ENCODE peak calls at places on chromosomes 5 and 9, in ten cellular contexts. E is breast epithelium, L is gastrocnemius medialis, N is GM12892, F is adrenal gland, A is spleen, D is testis, J is stomach, V is ovary, S is HCT116. W is an unnamed sample.

GRCh38 chr5:71653119-71653518 is 66.0 kb upstream of the CARTPT start:
- DNase-seq in L (no peak), E (no peak), F (no peak), N (no peak), V (no peak), J (no peak), A (no peak), S (no peak), D (no peak), W (no peak)

GRCh38 chr9:108534741-108535140 is 321.0 kb downstream of the ACTL7B start:
- DNase-seq in N (no peak), E (no peak), S (peak; percentile 26), A (no peak), D (no peak), V (no peak), J (no peak), F (no peak), L (no peak), W (no peak)

GRCh38 chr9:81787747-81788632 is 98.6 kb upstream of the TLE1 start:
- DNase-seq in L (no peak), J (no peak), N (no peak), S (no peak), A (no peak), E (no peak), V (peak; percentile 23), D (no peak), F (peak; percentile 77), W (no peak)

GRCh38 chr5:162683280-162683679 is 615.7 kb downstream of the GABRG2 start:
- DNase-seq in V (no peak), J (no peak), E (no peak), D (no peak), N (no peak), L (no peak), A (no peak), S (no peak), F (no peak), W (no peak)

GRCh38 chr9:133973791-133974630 is 18.1 kb downstream of the VAV2 start:
- DNase-seq in L (no peak), A (peak; percentile 74), F (no peak), S (no peak), V (no peak), J (peak; percentile 65), N (no peak), D (no peak), E (no peak), W (no peak)

GRCh38 chr5:90932052-90932699 is 373.6 kb downstream of the ADGRV1 start:
- DNase-seq in F (peak; percentile 83), S (peak; percentile 44), D (peak; percentile 61), A (no peak), N (peak; percentile 18), E (no peak), J (peak; percentile 29), V (peak; percentile 70), L (no peak), W (peak; percentile 51)

GRCh38 chr9:14652729-14653377 is 40.4 kb downstream of the ZDHHC21 start:
- DNase-seq in F (no peak), A (no peak), N (no peak), S (no peak), V (no peak), E (no peak), J (no peak), L (no peak), D (no peak), W (no peak)

GRCh38 chr9:119289740-119290139 is 79.5 kb downstream of the BRINP1 start:
- DNase-seq in N (peak; percentile 13), J (peak; percentile 33), S (no peak), V (no peak), F (peak; percentile 84), L (peak; percentile 39), D (peak; percentile 85), A (no peak), E (no peak), W (peak; percentile 66)

DNA sequence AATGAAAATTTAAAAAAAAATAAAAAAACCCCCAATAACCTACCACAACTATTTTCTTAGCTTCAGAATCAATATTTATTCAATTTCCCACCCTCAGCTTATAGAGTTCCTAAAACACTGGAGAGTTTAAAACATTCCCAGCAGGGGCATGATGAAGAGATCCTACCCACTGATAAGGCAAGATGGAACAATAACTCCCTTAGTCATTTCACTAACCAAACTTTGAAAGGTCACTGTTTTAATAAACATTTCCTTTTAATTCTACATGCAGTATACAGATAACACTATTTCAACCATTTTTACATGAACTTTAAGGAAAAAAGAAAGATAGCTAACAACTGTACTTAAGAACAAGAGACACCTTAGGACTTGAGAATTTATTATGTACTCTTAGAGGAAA is 34.9 kb upstream of the ACOT12 start:
- DNase-seq in S (no peak), A (no peak), J (no peak), D (no peak), E (no peak), V (no peak), L (no peak), F (no peak), N (no peak), W (no peak)
- TF ChIP-seq POLR2A in S (no peak), A (no peak), J (no peak), D (no peak), E (no peak), V (no peak), L (no peak), F (no peak), N (no peak), W (no peak)

GRCh38 chr5:137761020-137761516 is 6.9 kb upstream of the HNRNPA0 start:
- DNase-seq in V (no peak), J (no peak), E (no peak), D (no peak), F (no peak), N (no peak), L (no peak), A (no peak), S (no peak), W (no peak)

GRCh38 chr5:137758719-137759312 is 4.7 kb upstream of the HNRNPA0 start:
- DNase-seq in A (no peak), D (no peak), E (no peak), F (no peak), V (no peak), N (no peak), L (no peak), S (no peak), J (no peak), W (no peak)

GRCh38 chr5:137760294-137761019 is 6.3 kb upstream of the HNRNPA0 start:
- DNase-seq in F (no peak), N (no peak), J (no peak), D (no peak), A (no peak), V (no peak), L (no peak), E (no peak), S (no peak), W (no peak)

GRCh38 chr5:137758121-137758520 is 4.0 kb upstream of the HNRNPA0 start:
- DNase-seq in J (no peak), E (no peak), S (no peak), V (no peak), D (no peak), F (no peak), L (no peak), N (no peak), A (no peak), W (no peak)

GRCh38 chr5:137761560-137761959 is 7.4 kb upstream of the HNRNPA0 start:
- DNase-seq in S (no peak), E (no peak), A (no peak), N (no peak), F (no peak), V (no peak), L (no peak), J (no peak), D (no peak), W (no peak)
- TF ChIP-seq POLR2A in S (no peak), E (no peak), A (no peak), N (no peak), F (no peak), V (no peak), L (no peak), J (no peak), D (no peak), W (no peak)

GRCh38 chr9:35910613-35911488 is 1.6 kb downstream of the SPAAR start:
- DNase-seq in E (no peak), D (peak; percentile 66), F (peak; percentile 42), A (peak; percentile 80), N (no peak), S (peak; percentile 66), V (no peak), L (no peak), J (peak; percentile 61), W (no peak)
- TF ChIP-seq POLR2A in E (no peak), D (no peak), F (no peak), A (no peak), N (no peak), S (no peak), V (no peak), L (no peak), J (no peak), W (no peak)

GRCh38 chr9:4662108-4662988 is at the start of gene PLPP6:
- DNase-seq in J (peak; percentile 93), A (peak; percentile 96), E (peak; percentile 93), S (peak; percentile 80), V (peak; percentile 89), F (peak; percentile 91), N (peak; percentile 59), D (peak; percentile 91), L (peak; percentile 84), W (peak; percentile 97)
- TF ChIP-seq POLR2A in J (no peak), A (peak; percentile 48), E (peak; percentile 53), S (no peak), V (peak; percentile 33), F (no peak), N (peak; percentile 70), D (no peak), L (peak; percentile 51), W (peak; percentile 54)

DNA sequence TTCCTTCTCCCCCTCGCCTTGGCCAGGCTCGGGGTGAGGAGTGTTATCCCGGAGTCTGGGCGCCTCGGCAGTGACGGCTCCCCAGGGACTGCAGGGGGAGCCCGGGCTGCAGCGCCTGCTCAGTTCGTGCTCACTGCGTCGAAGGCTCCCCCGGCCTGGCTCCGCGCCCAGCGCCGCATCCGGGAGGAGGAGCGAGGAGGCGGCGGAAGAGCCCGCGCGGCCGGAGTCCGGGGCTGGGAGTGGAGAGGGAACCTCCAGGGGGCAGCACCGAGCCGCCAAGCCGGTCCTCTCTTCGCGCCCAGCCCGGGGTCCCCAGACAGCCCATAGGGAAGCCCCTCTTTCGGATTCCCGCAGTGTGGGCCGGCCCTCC is 1.3 kb upstream of the EGR1 start:
- DNase-seq in J (peak; percentile 96), F (peak; percentile 96), N (peak; percentile 97), V (peak; percentile 97), S (peak; percentile 81), L (peak; percentile 91), D (peak; percentile 93), A (peak; percentile 99), E (peak; percentile 96), W (peak; percentile 99)
- TF ChIP-seq POLR2A in J (no peak), F (peak; percentile 77), N (peak; percentile 13), V (peak; percentile 82), S (peak; percentile 33), L (peak; percentile 26), D (peak; percentile 10), A (peak; percentile 13), E (peak; percentile 77), W (no peak)

W was measured in lower leg skin.